ENCODE peak calls at places on chromosomes 4 and X, in four cellular contexts. R is IMR-90, J is H1, D is neuronal stem cell. N is an unnamed sample.

GRCh38 chr4:78155616-78156105 is 98.5 kb downstream of the FRAS1 start:
- DNase-seq in R (no peak), J (no peak), D (no peak), N (no peak)

GRCh38 chr4:181966084-181966483 is 277.1 kb upstream of the TENM3 start:
- DNase-seq in R (peak), J (no peak), D (no peak), N (peak)

GRCh38 chr4:89878611-89879010 is 16.0 kb upstream of the MMRN1 start:
- DNase-seq in R (no peak), J (no peak), D (no peak), N (no peak)

GRCh38 chr4:159776915-159777314 is 674.0 kb downstream of the RAPGEF2 start:
- DNase-seq in R (no peak), J (no peak), D (no peak), N (no peak)

GRCh38 chr4:100428051-100428450 is 89.8 kb downstream of the EMCN start:
- DNase-seq in R (peak), J (no peak), D (no peak), N (peak)

GRCh38 chrX:63747331-63747730 is 37.7 kb downstream of the ARHGEF9 start:
- DNase-seq in R (peak), J (no peak), D (no peak), N (no peak)

GRCh38 chr4:40251366-40251765 is 54.5 kb downstream of the RHOH start:
- DNase-seq in R (no peak), J (no peak), D (no peak), N (no peak)

GRCh38 chr4:39729557-39729956 is 31.6 kb downstream of the UBE2K start:
- DNase-seq in R (peak), J (no peak), D (no peak), N (no peak)

GRCh38 chr4:83996254-83996653 is 460.3 kb downstream of the GPAT3 start:
- DNase-seq in R (no peak), J (no peak), D (no peak), N (no peak)

GRCh38 chrX:131650637-131651410 is 107.0 kb downstream of the OR13H1 start:
- DNase-seq in R (no peak), J (no peak), D (no peak), N (no peak)

GRCh38 chrX:117895418-117895817 is 221.2 kb downstream of the KLHL13 start:
- DNase-seq in R (no peak), J (no peak), D (no peak), N (no peak)

GRCh38 chrX:119190736-119191282 is 45.3 kb upstream of the PGRMC1 start:
- DNase-seq in R (peak), J (no peak), D (no peak), N (no peak)

GRCh38 chr4:16875487-16875886 is 23.0 kb downstream of the LDB2 start:
- DNase-seq in R (peak), J (no peak), D (no peak), N (peak)

GRCh38 chrX:150897371-150898319 is 823 bp downstream of the CD99L2 start:
- DNase-seq in R (no peak), J (no peak), D (no peak), N (peak)

GRCh38 chr4:180636696-180637095 is 1606.5 kb upstream of the TENM3 start:
- DNase-seq in R (peak), J (no peak), D (no peak), N (no peak)

GRCh38 chrX:143988356-143988755 is 104.5 kb downstream of the UBE2NL start:
- DNase-seq in R (no peak), J (no peak), D (no peak), N (peak)

GRCh38 chrX:28120076-28120475 is 138.8 kb upstream of the DCAF8L1 start:
- DNase-seq in R (no peak), J (no peak), D (no peak), N (peak)

GRCh38 chr4:2938906-2939305 is 24.3 kb downstream of the NOP14 start:
- DNase-seq in R (no peak), J (no peak), D (no peak), N (no peak)

GRCh38 chrX:34810364-34810763 is 132.2 kb upstream of the FAM47B start:
- DNase-seq in R (peak), J (no peak), D (no peak), N (no peak)

GRCh38 chrX:34810911-34811310 is 131.7 kb upstream of the FAM47B start:
- DNase-seq in R (no peak), J (no peak), D (no peak), N (no peak)

GRCh38 chrX:34809096-34809495 is 133.5 kb upstream of the FAM47B start:
- DNase-seq in R (no peak), J (no peak), D (no peak), N (no peak)

DNA sequence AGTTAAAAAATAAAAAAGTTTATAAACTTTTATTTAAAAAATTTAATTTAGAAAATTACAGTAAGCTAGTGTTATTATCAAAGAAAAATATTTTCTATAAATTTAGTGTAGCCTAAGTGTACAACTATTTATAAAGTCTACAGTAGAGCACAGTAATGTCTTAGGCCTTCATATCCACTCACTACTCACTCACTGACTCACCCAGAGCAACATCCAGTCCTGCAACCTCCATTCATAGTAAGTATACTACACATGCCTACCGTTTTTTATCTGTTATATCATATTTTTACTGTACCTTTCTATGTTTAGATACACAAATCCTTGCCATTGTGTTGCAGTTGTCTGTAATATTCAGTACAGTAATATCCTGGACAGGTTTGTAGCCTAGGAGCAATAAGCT is 129.0 kb upstream of the FAM47B start:
- DNase-seq in R (peak), J (no peak), D (no peak), N (no peak)
- H3K4me3 ChIP-seq in R (no peak), J (no peak), D (no peak), N (no peak)

GRCh38 chr4:85741421-85741820 is 266.5 kb downstream of the ARHGAP24 start:
- DNase-seq in R (no peak), J (no peak), D (no peak), N (no peak)
- H2BK15ac ChIP-seq in R (peak), J (no peak), D (no peak), N (no peak)

DNA sequence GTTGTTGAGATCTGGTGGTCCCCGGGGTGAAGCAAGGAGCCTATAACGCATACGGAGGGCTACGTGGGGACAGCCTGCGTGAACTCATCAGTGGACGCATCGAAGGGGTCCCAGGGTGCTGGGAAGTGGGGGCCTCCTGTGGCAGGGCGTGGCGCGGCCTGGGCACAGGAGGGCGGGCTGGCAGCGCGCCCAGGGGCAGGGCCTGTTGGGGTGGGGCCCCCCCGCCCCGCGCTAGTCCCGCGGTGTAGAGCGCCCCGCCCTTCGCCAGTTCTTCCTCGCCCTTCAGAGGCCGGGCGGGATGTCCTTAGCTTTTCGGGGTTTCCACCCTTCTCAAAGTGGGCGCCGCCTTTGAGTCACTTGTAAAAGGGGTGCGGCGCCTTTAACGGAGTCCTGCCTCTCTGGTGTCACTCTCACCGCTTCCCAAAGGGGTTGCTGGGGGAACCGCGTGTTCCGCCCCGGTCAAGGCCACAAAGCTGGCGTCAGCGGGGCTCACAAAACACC is 632 bp downstream of the PLP2 start:
- DNase-seq in R (peak), J (no peak), D (no peak), N (no peak)
- H3K4me3 ChIP-seq in R (peak), J (peak), D (no peak), N (peak)

GRCh38 chr4:75172551-75172950 is 239.6 kb downstream of the PARM1 start:
- DNase-seq in R (no peak), J (no peak), D (no peak), N (no peak)
- H2BK15ac ChIP-seq in R (no peak), J (no peak), D (no peak), N (no peak)

GRCh38 chr4:151690884-151691283 is 69.9 kb downstream of the GATB start:
- DNase-seq in R (no peak), J (no peak), D (no peak), N (no peak)

GRCh38 chr4:151690164-151690856 is 70.5 kb downstream of the GATB start:
- DNase-seq in R (peak), J (no peak), D (no peak), N (no peak)

GRCh38 chr4:151688003-151688784 is 72.6 kb downstream of the GATB start:
- DNase-seq in R (peak), J (no peak), D (no peak), N (peak)

GRCh38 chr4:151688785-151689043 is 72.1 kb downstream of the GATB start:
- DNase-seq in R (no peak), J (no peak), D (no peak), N (no peak)

GRCh38 chr4:151689211-151689991 is 71.4 kb downstream of the GATB start:
- DNase-seq in R (no peak), J (no peak), D (no peak), N (peak)
- H3K4me3 ChIP-seq in R (no peak), J (no peak), D (no peak), N (no peak)

GRCh38 chr4:124044867-124045266 is 648.3 kb downstream of the SPRY1 start:
- DNase-seq in R (no peak), J (no peak), D (no peak), N (no peak)
- H2BK15ac ChIP-seq in R (no peak), J (no peak), D (no peak), N (no peak)

GRCh38 chrX:71256051-71256450 is 2.1 kb upstream of the ZMYM3 start:
- DNase-seq in R (peak), J (no peak), D (no peak), N (no peak)
- H3K4me3 ChIP-seq in R (no peak), J (no peak), D (no peak), N (no peak)

GRCh38 chr4:183441276-183441675 is 3.2 kb upstream of the CDKN2AIP start:
- DNase-seq in R (no peak), J (no peak), D (no peak), N (peak)

GRCh38 chr4:183447646-183448045 is 3.2 kb downstream of the CDKN2AIP start:
- DNase-seq in R (no peak), J (no peak), D (no peak), N (no peak)

GRCh38 chr4:183444953-183445543 is 612 bp downstream of the CDKN2AIP start:
- DNase-seq in R (no peak), J (no peak), D (no peak), N (peak)

GRCh38 chr4:183443609-183444148 is 757 bp upstream of the CDKN2AIP start:
- DNase-seq in R (peak), J (peak), D (no peak), N (peak)

GRCh38 chr4:183444149-183444952 is at the start of gene CDKN2AIP:
- DNase-seq in R (peak), J (peak), D (peak), N (peak)
- H2BK15ac ChIP-seq in R (peak), J (peak), D (peak), N (no peak)

GRCh38 chrX:154380787-154381186 is 1.7 kb downstream of the EMD start:
- DNase-seq in R (no peak), J (no peak), D (no peak), N (no peak)

GRCh38 chrX:154379569-154379951 is 465 bp downstream of the EMD start:
- DNase-seq in R (no peak), J (no peak), D (no peak), N (no peak)

GRCh38 chrX:154380153-154380552 is 1.1 kb downstream of the EMD start:
- DNase-seq in R (peak), J (no peak), D (no peak), N (no peak)

GRCh38 chrX:154382483-154383069 is 3.5 kb downstream of the EMD start:
- DNase-seq in R (no peak), J (no peak), D (no peak), N (no peak)

DNA sequence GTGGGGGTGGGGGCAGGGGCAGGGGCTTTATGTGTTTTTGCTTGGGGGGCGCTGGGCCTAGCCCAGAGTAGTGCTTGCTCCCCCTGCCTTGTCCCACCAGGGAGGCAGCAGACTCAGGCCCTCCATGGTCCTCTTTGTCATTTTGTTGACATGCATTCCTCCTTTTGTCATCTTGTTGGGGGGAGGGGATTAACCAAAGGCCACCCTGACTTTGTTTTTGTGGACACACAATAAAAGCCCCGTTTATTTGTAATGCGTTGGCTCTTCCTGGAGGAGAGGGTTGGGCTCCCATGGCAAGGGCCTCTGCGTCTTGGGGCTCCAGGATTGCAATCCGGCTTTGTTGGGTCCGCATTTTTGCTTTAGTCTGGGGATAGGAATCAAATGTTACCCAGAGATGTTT is 2.2 kb downstream of the EMD start:
- DNase-seq in R (no peak), J (peak), D (no peak), N (no peak)
- H3K4me3 ChIP-seq in R (no peak), J (peak), D (no peak), N (no peak)

GRCh38 chrX:74420194-74421035 is 878 bp upstream of the SLC16A2 start:
- DNase-seq in R (peak), J (peak), D (peak), N (peak)
- H2BK15ac ChIP-seq in R (peak), J (no peak), D (no peak), N (no peak)

N was measured in mesendoderm.